ENCODE peak calls at places on chromosomes 13 and 19, in six cellular contexts. S is pons, H is naive B cell, W is NCI-H69, F is pancreas, L is NCI-H446 treated with DMSO at 0.1 percent for 48 hours. T is an unnamed sample.

GRCh38 chr13:69020120-69020519 is 1087.5 kb upstream of the ATXN8OS start:
- DNase-seq in F (no peak), L (no peak), H (no peak), W (no peak), S (no peak), T (no peak)

GRCh38 chr19:29887498-29887897 is 54.5 kb upstream of the URI1 start:
- DNase-seq in S (no peak), L (no peak), F (no peak), W (peak), H (no peak), T (no peak)

GRCh38 chr13:112725346-112726017 is 35.6 kb downstream of the ATP11A start:
- DNase-seq in W (peak), H (no peak), L (no peak), S (no peak), F (no peak), T (no peak)

GRCh38 chr13:94537740-94538630 is 58.0 kb downstream of the TGDS start:
- DNase-seq in H (no peak), L (no peak), F (no peak), W (no peak), S (no peak), T (no peak)

GRCh38 chr13:20313896-20314295 is 81.8 kb upstream of the GJB6 start:
- DNase-seq in W (no peak), S (no peak), H (no peak), F (no peak), L (no peak), T (no peak)

GRCh38 chr19:35528218-35529038 is at the start of gene SBSN:
- DNase-seq in S (no peak), W (no peak), H (no peak), L (no peak), F (no peak), T (no peak)

GRCh38 chr19:51131780-51132680 is 7.3 kb downstream of the SIGLEC9 start:
- DNase-seq in H (no peak), F (no peak), S (peak), L (no peak), W (no peak), T (peak)

GRCh38 chr13:106532111-106532929 is 3.1 kb downstream of the EFNB2 start:
- DNase-seq in F (no peak), S (peak), L (no peak), H (no peak), W (peak), T (peak)

GRCh38 chr13:111610077-111610476 is 289.6 kb downstream of the TEX29 start:
- DNase-seq in S (no peak), L (no peak), W (peak), H (no peak), F (no peak), T (no peak)

GRCh38 chr19:2923510-2923909 is 21.3 kb downstream of the ZNF77 start:
- DNase-seq in H (no peak), F (peak), L (peak), W (peak), S (peak), T (no peak)

GRCh38 chr19:48341006-48341405 is 15.7 kb downstream of the EMP3 start:
- DNase-seq in F (no peak), S (no peak), W (peak), H (no peak), L (peak), T (no peak)

GRCh38 chr19:40633207-40633606 is 32.0 kb downstream of the LTBP4 start:
- DNase-seq in W (no peak), H (no peak), L (no peak), S (no peak), F (no peak), T (no peak)

GRCh38 chr13:43087960-43088580 is 64.7 kb downstream of the DNAJC15 start:
- DNase-seq in H (peak), L (no peak), S (peak), F (no peak), W (no peak), T (no peak)

GRCh38 chr13:113551081-113552000 is 33.2 kb upstream of the TFDP1 start:
- DNase-seq in S (no peak), W (no peak), F (peak), H (no peak), L (no peak), T (no peak)